ENCODE peak calls at places on chromosomes 13 and 19, in five cellular contexts. B is HepG2, V is K562, Q is HCT116, Z is GM12878. C is an unnamed sample.

GRCh38 chr13:110027470-110028240 is 241.3 kb upstream of the IRS2 start:
- DNase-seq in V (no peak), Z (no peak), Q (no peak), B (no peak), C (no peak)

GRCh38 chr13:41914552-41914951 is 46.4 kb downstream of the VWA8 start:
- DNase-seq in Z (no peak), Q (no peak), V (no peak), B (no peak), C (no peak)

GRCh38 chr13:43911871-43912270 is 32.2 kb downstream of the LACC1 start:
- DNase-seq in Z (no peak), B (no peak), V (no peak), Q (no peak), C (no peak)

GRCh38 chr19:289651-290538 is 1.3 kb downstream of the PLPP2 start:
- DNase-seq in V (peak; percentile 59), B (peak; percentile 42), Z (no peak), Q (peak; percentile 74), C (peak; percentile 27)

GRCh38 chr19:35269425-35270117 is 809 bp downstream of the USF2 start:
- DNase-seq in Q (peak; percentile 75), B (peak; percentile 82), Z (peak; percentile 51), V (peak; percentile 83), C (peak; percentile 89)

GRCh38 chr19:48310227-48310626 is 15.1 kb upstream of the EMP3 start:
- DNase-seq in B (peak; percentile 56), V (no peak), Z (no peak), Q (no peak), C (no peak)

GRCh38 chr13:97387487-97388353 is 46.2 kb upstream of the RAP2A start:
- DNase-seq in V (no peak), Z (no peak), B (no peak), Q (no peak), C (no peak)

GRCh38 chr13:90502762-90503161 is 844.7 kb upstream of the MIR17HG start:
- DNase-seq in B (no peak), Q (no peak), Z (no peak), V (no peak), C (no peak)

GRCh38 chr13:43232866-43233265 is 209.5 kb downstream of the DNAJC15 start:
- DNase-seq in B (no peak), Z (no peak), V (no peak), Q (no peak), C (no peak)

GRCh38 chr13:29810898-29811297 is 39.5 kb downstream of the UBL3 start:
- DNase-seq in B (no peak), Z (no peak), V (no peak), Q (no peak), C (no peak)

GRCh38 chr13:29805994-29806748 is 44.2 kb downstream of the UBL3 start:
- DNase-seq in Z (no peak), V (no peak), B (no peak), Q (no peak), C (no peak)

GRCh38 chr13:29803221-29803620 is 47.2 kb downstream of the UBL3 start:
- DNase-seq in Z (no peak), V (no peak), Q (no peak), B (no peak), C (no peak)

GRCh38 chr13:29810145-29810742 is 40.2 kb downstream of the UBL3 start:
- DNase-seq in V (no peak), Q (no peak), B (peak; percentile 5), Z (no peak), C (no peak)

GRCh38 chr13:29808264-29808663 is 42.2 kb downstream of the UBL3 start:
- DNase-seq in Z (no peak), Q (no peak), B (no peak), V (no peak), C (no peak)
- TF ChIP-seq ZBTB33 in Z (no peak), Q (no peak), B (no peak), V (no peak), C (no peak)

DNA sequence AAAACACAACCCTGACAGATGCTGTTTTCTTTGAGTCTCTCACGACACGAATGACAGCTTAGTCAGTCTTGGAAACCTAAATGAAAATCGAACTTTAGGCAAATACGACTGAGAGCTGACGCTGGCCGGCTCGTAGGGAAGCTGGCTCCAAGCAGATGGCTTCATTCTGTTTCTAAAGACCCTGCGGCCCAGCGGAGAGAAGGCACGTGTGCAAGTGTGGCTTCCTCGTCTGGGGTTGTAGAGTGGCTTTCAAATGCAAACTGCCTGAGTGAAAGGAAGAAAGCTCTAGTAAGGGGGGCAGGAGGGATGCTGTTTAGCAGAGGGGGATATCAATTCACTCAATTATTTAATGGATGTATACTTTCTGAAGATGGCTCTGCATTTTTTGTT is 26.1 kb upstream of the TIMM44 start:
- DNase-seq in Z (no peak), Q (no peak), B (no peak), V (no peak), C (no peak)
- TF ChIP-seq ZBTB33 in Z (no peak), Q (no peak), B (no peak), V (no peak), C (no peak)

GRCh38 chr19:4345656-4346383 is 2.5 kb downstream of the MPND start:
- DNase-seq in B (no peak), Q (no peak), V (no peak), Z (no peak), C (no peak)
- TF ChIP-seq ZBTB33 in B (no peak), Q (no peak), V (no peak), Z (no peak), C (no peak)

GRCh38 chr13:25752957-25753540 is 298.8 kb downstream of the SHISA2 start:
- DNase-seq in Z (no peak), B (no peak), Q (no peak), V (no peak), C (no peak)
- TF ChIP-seq ZBTB33 in Z (no peak), B (no peak), Q (no peak), V (no peak), C (no peak)

GRCh38 chr13:22698477-22698876 is 482.3 kb upstream of the SGCG start:
- DNase-seq in B (no peak), V (no peak), Z (no peak), Q (no peak), C (no peak)

GRCh38 chr13:22700488-22700887 is 480.3 kb upstream of the SGCG start:
- DNase-seq in V (no peak), Q (no peak), B (no peak), Z (no peak), C (no peak)

GRCh38 chr13:22703601-22704209 is 477.1 kb upstream of the SGCG start:
- DNase-seq in Q (peak; percentile 40), V (no peak), B (no peak), Z (no peak), C (no peak)
- TF ChIP-seq ZBTB33 in Q (no peak), V (no peak), B (no peak), Z (no peak), C (no peak)

DNA sequence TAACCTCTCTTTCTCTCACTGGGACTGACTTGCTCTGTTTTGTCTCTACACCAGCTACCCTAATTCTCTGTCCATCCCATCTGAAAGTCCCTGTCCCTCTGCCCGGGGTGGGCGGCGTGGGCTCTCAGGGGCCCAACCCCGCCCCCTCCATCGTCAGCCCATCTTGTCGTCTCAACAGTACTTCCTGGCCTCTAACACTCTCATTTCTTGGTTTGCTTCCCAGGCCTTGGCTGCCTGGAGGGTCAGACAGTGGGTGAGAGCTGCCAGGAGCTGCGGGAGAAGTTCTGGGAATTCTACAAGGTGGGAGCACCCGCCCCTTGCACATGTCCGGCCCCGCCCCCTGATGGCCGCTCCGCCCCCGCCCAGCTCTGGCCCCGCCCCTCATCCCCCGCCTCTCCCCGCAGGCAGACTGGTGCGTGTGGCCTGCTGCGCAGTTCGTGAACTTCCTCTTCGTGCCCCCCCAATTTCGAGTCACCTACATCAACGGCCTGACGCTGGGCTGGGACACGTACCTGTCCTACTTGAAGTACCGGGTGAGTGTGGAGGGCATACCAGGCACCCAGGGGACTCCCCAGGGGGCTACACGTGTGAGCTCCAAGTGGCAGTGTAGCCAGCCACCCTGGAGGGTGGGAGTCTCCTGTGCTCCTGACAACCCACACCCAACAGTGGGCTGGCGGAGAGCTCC is 1.7 kb downstream of the MPV17L2 start:
- DNase-seq in Q (no peak), B (no peak), V (peak; percentile 80), Z (no peak), C (peak; percentile 88)
- TF ChIP-seq ZBTB33 in Q (no peak), B (no peak), V (no peak), Z (no peak), C (no peak)

GRCh38 chr19:4744451-4745170 is 21.0 kb upstream of the DPP9 start:
- DNase-seq in V (peak; percentile 22), Z (no peak), Q (no peak), B (no peak), C (no peak)
- TF ChIP-seq ZBTB33 in V (no peak), Z (no peak), Q (no peak), B (no peak), C (no peak)

GRCh38 chr13:107324416-107325204 is 756.7 kb upstream of the ARGLU1 start:
- DNase-seq in B (no peak), Z (no peak), Q (no peak), V (no peak), C (no peak)

GRCh38 chr13:107331359-107331758 is 763.4 kb upstream of the ARGLU1 start:
- DNase-seq in V (no peak), B (no peak), Q (no peak), Z (no peak), C (no peak)

GRCh38 chr13:107329991-107330390 is 762.1 kb upstream of the ARGLU1 start:
- DNase-seq in V (no peak), Z (no peak), Q (no peak), B (no peak), C (no peak)
- TF ChIP-seq ZBTB33 in V (no peak), Z (no peak), Q (no peak), B (no peak), C (no peak)